ENCODE peak calls at places on chromosomes 7 and 10, in four cellular contexts. One of them, this sample, is unnamed. For H3K4me1, the result is how much of the 10 kb centered on the place peaks cover.

GRCh38 chr7:69598487-69599148 is 343 bp downstream of the AUTS2 start:
- DNase-seq in right lobe of liver: no peak
- DNase-seq in MM.1S: no peak
- DNase-seq in astrocyte: peak
- DNase-seq in this sample: peak

GRCh38 chr7:99092064-99092720 is 51.7 kb downstream of the SMURF1 start:
- DNase-seq in right lobe of liver: peak
- DNase-seq in MM.1S: no peak
- DNase-seq in astrocyte: no peak
- DNase-seq in this sample: no peak

GRCh38 chr10:124641282-124642075 is 102.7 kb downstream of the FAM53B start:
- DNase-seq in MM.1S: no peak
- DNase-seq in right lobe of liver: no peak
- DNase-seq in astrocyte: peak
- DNase-seq in this sample: peak

GRCh38 chr10:93095225-93095624 is 21.5 kb downstream of the CYP26A1 start:
- DNase-seq in astrocyte: no peak
- DNase-seq in right lobe of liver: no peak
- DNase-seq in MM.1S: no peak
- DNase-seq in this sample: no peak

GRCh38 chr7:95788288-95788687 is 15.9 kb downstream of the DYNC1I1 start:
- DNase-seq in MM.1S: no peak
- DNase-seq in astrocyte: no peak
- DNase-seq in right lobe of liver: no peak
- DNase-seq in this sample: no peak

GRCh38 chr7:157250605-157251228 is 86.1 kb upstream of the DNAJB6 start:
- DNase-seq in astrocyte: peak
- DNase-seq in MM.1S: peak
- DNase-seq in right lobe of liver: no peak
- DNase-seq in this sample: peak

GRCh38 chr10:68594405-68594804 is 34.3 kb downstream of the TET1 start:
- DNase-seq in astrocyte: peak
- DNase-seq in right lobe of liver: no peak
- DNase-seq in MM.1S: no peak
- DNase-seq in this sample: peak

GRCh38 chr7:55056068-55056467 is 37.3 kb downstream of the EGFR start:
- DNase-seq in MM.1S: no peak
- DNase-seq in astrocyte: no peak
- DNase-seq in right lobe of liver: no peak
- DNase-seq in this sample: no peak

GRCh38 chr10:72126184-72126871 is 38.0 kb upstream of the SPOCK2 start:
- DNase-seq in right lobe of liver: no peak
- DNase-seq in MM.1S: peak
- DNase-seq in astrocyte: peak
- DNase-seq in this sample: no peak

GRCh38 chr7:77479536-77480088 is 57.5 kb upstream of the PTPN12 start:
- DNase-seq in MM.1S: no peak
- DNase-seq in right lobe of liver: no peak
- DNase-seq in astrocyte: no peak
- DNase-seq in this sample: no peak

DNA sequence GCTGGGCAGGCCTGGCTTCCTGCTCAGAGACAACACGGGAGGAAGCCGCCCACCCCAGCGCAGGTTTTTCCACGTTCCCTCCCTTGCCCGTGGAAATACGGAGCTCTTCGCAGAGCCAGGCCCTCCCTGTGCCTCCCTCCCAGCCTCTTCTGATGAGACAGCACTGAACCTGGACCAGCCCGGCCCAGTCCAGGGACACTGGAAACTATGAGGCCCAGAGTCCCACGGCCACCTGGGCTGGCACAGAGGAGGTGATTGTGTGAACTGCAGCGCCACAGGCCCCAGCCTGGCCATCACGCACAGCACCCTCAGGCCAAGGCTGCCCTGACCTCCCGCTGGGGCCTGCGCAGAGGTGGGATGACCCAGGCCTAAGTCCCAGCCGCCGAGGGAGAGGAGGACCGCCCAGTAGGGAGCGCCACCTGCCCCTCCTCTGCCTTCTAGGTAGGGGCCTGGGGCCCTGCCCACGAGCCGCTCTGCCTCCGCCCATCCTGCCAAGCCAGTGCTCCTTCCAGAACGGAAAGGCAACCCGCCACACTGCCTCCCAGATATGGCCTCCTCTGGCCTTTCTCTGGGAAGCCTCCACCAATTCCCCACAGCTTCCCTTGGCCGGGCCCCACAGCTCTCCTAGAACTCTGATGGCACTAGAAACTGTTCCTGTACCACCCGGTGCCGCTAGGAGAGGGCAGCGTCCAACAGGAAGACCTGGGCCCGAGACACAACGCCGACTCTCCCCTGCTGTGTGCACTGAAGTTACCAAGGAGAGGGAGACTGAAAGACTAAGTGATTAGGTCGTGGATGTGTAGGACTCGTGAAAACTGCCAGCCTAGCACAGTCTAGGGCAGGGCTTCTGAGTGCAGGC is 57.2 kb downstream of the PROSER2 start:
- DNase-seq in MM.1S: no peak
- DNase-seq in right lobe of liver: peak
- DNase-seq in astrocyte: no peak
- DNase-seq in this sample: no peak
- TF ChIP-seq CTCF in MM.1S: no peak
- TF ChIP-seq CTCF in right lobe of liver: no peak
- TF ChIP-seq CTCF in astrocyte: no peak
- TF ChIP-seq CTCF in this sample: no peak

DNA sequence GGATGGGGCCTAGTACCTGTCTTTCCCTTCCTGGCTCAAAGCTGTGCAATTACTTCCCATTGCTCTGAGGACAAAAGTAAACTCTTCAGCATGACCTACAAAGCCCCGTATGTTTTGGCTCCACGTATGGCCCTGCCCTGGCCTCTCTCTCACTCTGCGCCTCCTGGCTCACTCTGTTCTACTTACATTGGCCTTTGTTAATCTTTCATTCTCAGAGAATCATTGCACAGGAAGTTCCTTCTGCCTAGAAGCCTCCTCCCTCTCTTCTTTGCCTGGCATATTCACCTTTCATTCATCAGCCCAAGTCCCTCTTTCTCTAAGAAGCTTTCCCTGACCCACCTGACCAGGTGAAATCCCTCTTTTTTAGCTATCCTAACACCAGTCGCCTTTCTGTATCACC is 23.9 kb downstream of the LIPM start:
- DNase-seq in right lobe of liver: no peak
- DNase-seq in MM.1S: no peak
- DNase-seq in astrocyte: no peak
- DNase-seq in this sample: no peak
- H3K4me1 ChIP-seq in right lobe of liver: under half
- H3K4me1 ChIP-seq in MM.1S: under half
- H3K4me1 ChIP-seq in astrocyte: under half
- H3K4me1 ChIP-seq in this sample: under half

DNA sequence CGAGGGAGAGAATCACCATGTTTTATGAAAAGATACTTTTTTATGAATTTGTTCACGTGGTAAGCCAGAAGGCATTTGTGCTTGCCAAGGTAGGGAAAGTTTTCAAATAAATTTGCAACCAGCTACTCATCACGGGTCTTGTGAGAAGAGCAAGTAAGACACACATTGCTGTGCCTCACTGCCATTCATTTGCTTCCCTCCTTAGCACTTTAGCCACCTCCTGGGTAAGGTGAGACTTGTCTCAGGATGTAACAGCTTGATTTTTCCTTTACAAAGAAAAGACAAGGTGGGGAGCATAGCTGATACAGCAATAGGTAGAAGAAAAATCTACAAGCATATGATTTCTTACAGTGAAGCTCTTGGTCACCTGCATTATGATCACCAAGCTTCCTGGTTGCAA is 342.4 kb upstream of the GRM3 start:
- DNase-seq in astrocyte: no peak
- DNase-seq in MM.1S: no peak
- DNase-seq in right lobe of liver: no peak
- DNase-seq in this sample: no peak
- TF ChIP-seq CTCF in astrocyte: no peak
- TF ChIP-seq CTCF in MM.1S: no peak
- TF ChIP-seq CTCF in right lobe of liver: no peak
- TF ChIP-seq CTCF in this sample: no peak

DNA sequence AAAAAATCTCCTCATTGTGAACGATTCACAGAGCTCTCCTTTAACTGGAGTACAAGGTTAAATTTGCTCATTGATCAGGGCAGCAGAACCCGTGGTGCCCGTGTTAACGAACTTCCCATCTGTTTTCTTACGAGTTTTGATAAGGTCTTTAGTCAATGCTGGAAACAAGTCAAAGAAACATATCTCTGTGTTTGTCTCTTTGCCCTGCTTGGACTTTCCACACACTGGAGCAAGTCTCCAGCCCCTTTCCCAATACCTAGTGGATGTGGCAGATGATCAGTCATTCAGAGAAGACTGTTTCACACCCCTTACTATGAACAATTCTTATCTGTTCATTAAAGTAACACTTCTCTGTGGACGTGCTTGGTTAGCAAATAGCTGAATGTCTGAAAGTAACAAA is 121.3 kb downstream of the ARID5B start:
- DNase-seq in astrocyte: no peak
- DNase-seq in MM.1S: no peak
- DNase-seq in right lobe of liver: no peak
- DNase-seq in this sample: no peak
- H3K4me1 ChIP-seq in astrocyte: under half
- H3K4me1 ChIP-seq in MM.1S: under half
- H3K4me1 ChIP-seq in right lobe of liver: under half
- H3K4me1 ChIP-seq in this sample: under half

GRCh38 chr7:129830949-129831348 is 121.8 kb downstream of the UBE2H start:
- DNase-seq in astrocyte: peak
- DNase-seq in MM.1S: no peak
- DNase-seq in right lobe of liver: no peak
- DNase-seq in this sample: no peak

GRCh38 chr7:129829677-129830631 is 122.8 kb downstream of the UBE2H start:
- DNase-seq in MM.1S: peak
- DNase-seq in astrocyte: peak
- DNase-seq in right lobe of liver: peak
- DNase-seq in this sample: peak

GRCh38 chr7:129828078-129828762 is 124.5 kb downstream of the UBE2H start:
- DNase-seq in MM.1S: no peak
- DNase-seq in astrocyte: no peak
- DNase-seq in right lobe of liver: no peak
- DNase-seq in this sample: no peak

GRCh38 chr7:129827467-129827990 is 125.2 kb downstream of the UBE2H start:
- DNase-seq in right lobe of liver: no peak
- DNase-seq in astrocyte: no peak
- DNase-seq in MM.1S: no peak
- DNase-seq in this sample: no peak

GRCh38 chr7:129828989-129829676 is 123.6 kb downstream of the UBE2H start:
- DNase-seq in astrocyte: no peak
- DNase-seq in right lobe of liver: no peak
- DNase-seq in MM.1S: no peak
- DNase-seq in this sample: no peak
- TF ChIP-seq CTCF in astrocyte: no peak
- TF ChIP-seq CTCF in right lobe of liver: no peak
- TF ChIP-seq CTCF in MM.1S: no peak
- TF ChIP-seq CTCF in this sample: no peak

GRCh38 chr7:14229047-14229446 is 239.6 kb upstream of the ETV1 start:
- DNase-seq in MM.1S: no peak
- DNase-seq in right lobe of liver: no peak
- DNase-seq in astrocyte: no peak
- DNase-seq in this sample: no peak

GRCh38 chr7:14233898-14234174 is 244.4 kb upstream of the ETV1 start:
- DNase-seq in right lobe of liver: no peak
- DNase-seq in MM.1S: no peak
- DNase-seq in astrocyte: no peak
- DNase-seq in this sample: no peak

GRCh38 chr7:14233026-14233897 is 243.8 kb upstream of the ETV1 start:
- DNase-seq in astrocyte: peak
- DNase-seq in MM.1S: no peak
- DNase-seq in right lobe of liver: no peak
- DNase-seq in this sample: no peak

GRCh38 chr7:14228341-14228740 is 238.9 kb upstream of the ETV1 start:
- DNase-seq in right lobe of liver: no peak
- DNase-seq in MM.1S: no peak
- DNase-seq in astrocyte: no peak
- DNase-seq in this sample: no peak
- H3K4me1 ChIP-seq in right lobe of liver: under half
- H3K4me1 ChIP-seq in MM.1S: under half
- H3K4me1 ChIP-seq in astrocyte: under half
- H3K4me1 ChIP-seq in this sample: under half

GRCh38 chr10:4397337-4397736 is 428.7 kb upstream of the AKR1E2 start:
- DNase-seq in right lobe of liver: no peak
- DNase-seq in MM.1S: no peak
- DNase-seq in astrocyte: no peak
- DNase-seq in this sample: no peak

GRCh38 chr10:4395731-4396130 is 430.3 kb upstream of the AKR1E2 start:
- DNase-seq in astrocyte: no peak
- DNase-seq in right lobe of liver: no peak
- DNase-seq in MM.1S: no peak
- DNase-seq in this sample: no peak

GRCh38 chr10:4390219-4390618 is 435.8 kb upstream of the AKR1E2 start:
- DNase-seq in astrocyte: no peak
- DNase-seq in MM.1S: no peak
- DNase-seq in right lobe of liver: no peak
- DNase-seq in this sample: no peak

GRCh38 chr10:4396401-4397283 is 429.4 kb upstream of the AKR1E2 start:
- DNase-seq in right lobe of liver: no peak
- DNase-seq in astrocyte: no peak
- DNase-seq in MM.1S: no peak
- DNase-seq in this sample: no peak

GRCh38 chr10:4391683-4392082 is 434.3 kb upstream of the AKR1E2 start:
- DNase-seq in MM.1S: no peak
- DNase-seq in astrocyte: no peak
- DNase-seq in right lobe of liver: no peak
- DNase-seq in this sample: no peak
- TF ChIP-seq CTCF in MM.1S: no peak
- TF ChIP-seq CTCF in astrocyte: no peak
- TF ChIP-seq CTCF in right lobe of liver: no peak
- TF ChIP-seq CTCF in this sample: no peak

This sample was measured in testis.